ENCODE peak calls at places on chromosomes 5 and 9, in four cellular contexts. P, C, S and O are unnamed samples.
A peak's percentile ranks its signal among the peaks of the same experiment; 100 is the strongest.

GRCh38 chr5:78003914-78004313 is 227.8 kb upstream of the TBCA start:
- DNase-seq in P (no peak), C (no peak), S (peak; percentile 72), O (no peak)

GRCh38 chr5:128111818-128112448 is 28.4 kb downstream of the SLC12A2 start:
- DNase-seq in P (no peak), C (no peak), S (no peak), O (no peak)

GRCh38 chr9:130265431-130266235 is at the start of gene HMCN2:
- DNase-seq in P (no peak), C (no peak), S (peak; percentile 73), O (no peak)

GRCh38 chr5:179457612-179458011 is 92.7 kb upstream of the RUFY1 start:
- DNase-seq in P (no peak), C (no peak), S (no peak), O (no peak)

GRCh38 chr5:5705010-5705409 is 282.5 kb downstream of the ICE1 start:
- DNase-seq in P (no peak), C (no peak), S (no peak), O (no peak)

GRCh38 chr9:19387317-19387716 is 7.3 kb upstream of the RPS6 start:
- DNase-seq in P (no peak), C (no peak), S (no peak), O (no peak)

GRCh38 chr5:15374886-15375285 is 125.1 kb upstream of the FBXL7 start:
- DNase-seq in P (no peak), C (no peak), S (no peak), O (no peak)

GRCh38 chr9:28774433-28775029 is 1201.2 kb upstream of the C9orf72 start:
- DNase-seq in P (no peak), C (peak; percentile 33), S (peak; percentile 32), O (no peak)

GRCh38 chr9:82054264-82055015 is 65.9 kb downstream of the SPATA31D1 start:
- DNase-seq in P (no peak), C (no peak), S (no peak), O (no peak)

GRCh38 chr9:124035001-124035650 is 23.6 kb downstream of the LHX2 start:
- DNase-seq in P (no peak), C (no peak), S (no peak), O (no peak)

GRCh38 chr9:113579270-113580040 is 115.9 kb downstream of the RGS3 start:
- DNase-seq in P (peak; percentile 75), C (peak; percentile 91), S (no peak), O (no peak)

GRCh38 chr5:73812962-73813588 is 187.1 kb downstream of the ARHGEF28 start:
- DNase-seq in P (peak; percentile 64), C (no peak), S (no peak), O (no peak)

GRCh38 chr9:127943746-127944145 is 6.1 kb upstream of the DPM2 start:
- DNase-seq in P (peak; percentile 91), C (peak; percentile 87), S (peak; percentile 92), O (peak; percentile 73)

GRCh38 chr9:110526426-110526825 is 53.1 kb downstream of the SVEP1 start:
- DNase-seq in P (no peak), C (no peak), S (no peak), O (no peak)

GRCh38 chr9:14433841-14434511 is 120.0 kb upstream of the NFIB start:
- DNase-seq in P (no peak), C (peak; percentile 39), S (no peak), O (no peak)

GRCh38 chr5:141515141-141515540 is 26.3 kb downstream of the PCDHGC5 start:
- DNase-seq in P (no peak), C (no peak), S (no peak), O (no peak)

GRCh38 chr5:172479034-172479783 is 24.9 kb upstream of the SH3PXD2B start:
- DNase-seq in P (peak; percentile 81), C (peak; percentile 75), S (peak; percentile 95), O (peak; percentile 81)

GRCh38 chr5:179413086-179413690 is 67.9 kb upstream of the ADAMTS2 start:
- DNase-seq in P (no peak), C (no peak), S (no peak), O (no peak)

GRCh38 chr5:179415291-179416060 is 70.2 kb upstream of the ADAMTS2 start:
- DNase-seq in P (no peak), C (no peak), S (no peak), O (no peak)

GRCh38 chr9:20568406-20568805 is 53.9 kb downstream of the MLLT3 start:
- DNase-seq in P (no peak), C (no peak), S (no peak), O (no peak)

GRCh38 chr5:143195496-143195895 is 208.0 kb downstream of the NR3C1 start:
- DNase-seq in P (no peak), C (no peak), S (no peak), O (no peak)

GRCh38 chr5:14809369-14810144 is 62.0 kb downstream of the ANKH start:
- DNase-seq in P (peak; percentile 60), C (peak; percentile 87), S (no peak), O (no peak)

GRCh38 chr9:136277746-136278145 is 26.1 kb downstream of the CCDC187 start:
- DNase-seq in P (no peak), C (no peak), S (no peak), O (no peak)

GRCh38 chr5:105931782-105932489 is 1738.8 kb downstream of the EFNA5 start:
- DNase-seq in P (no peak), C (no peak), S (no peak), O (no peak)

GRCh38 chr9:127457191-127457878 is 6.0 kb downstream of the LRSAM1 start:
- DNase-seq in P (no peak), C (no peak), S (no peak), O (no peak)

GRCh38 chr5:134250949-134251348 is 25.1 kb upstream of the PPP2CA start:
- DNase-seq in P (no peak), C (no peak), S (no peak), O (no peak)
- H3K4me1 ChIP-seq in P (no peaks in the 10 kb centered on the region), C (no peaks in the 10 kb centered on the region), S (peaks cover 13% of the 10 kb centered on the region), O (no peaks in the 10 kb centered on the region)

DNA sequence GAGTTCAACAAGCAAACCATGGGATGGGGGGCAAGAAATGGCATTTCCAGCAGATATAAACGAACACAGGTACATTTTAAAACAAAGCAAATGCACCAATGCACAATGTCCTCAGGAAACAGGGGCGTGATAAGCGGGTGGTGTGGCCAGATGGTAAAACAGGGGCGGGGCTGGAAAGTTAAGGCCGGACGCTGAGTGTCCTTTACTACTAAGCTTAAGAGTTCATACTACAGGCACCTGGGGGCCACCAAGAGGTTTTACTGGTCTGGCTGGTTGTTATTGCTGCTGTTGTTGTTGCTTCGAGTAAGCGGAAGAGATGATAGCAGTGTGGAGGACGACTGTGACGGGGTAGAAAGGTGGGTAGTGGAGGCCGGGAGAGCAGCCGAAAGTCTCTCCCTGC is 99.8 kb downstream of the ATPSCKMT start:
- DNase-seq in P (no peak), C (no peak), S (no peak), O (no peak)
- H3K4me1 ChIP-seq in P (no peaks in the 10 kb centered on the region), C (no peaks in the 10 kb centered on the region), S (no peaks in the 10 kb centered on the region), O (no peaks in the 10 kb centered on the region)

GRCh38 chr5:119361723-119362122 is 5.9 kb downstream of the TNFAIP8 start:
- DNase-seq in P (no peak), C (no peak), S (no peak), O (no peak)
- H3K4me1 ChIP-seq in P (peaks cover 10% of the 10 kb centered on the region), C (peaks cover 67% of the 10 kb centered on the region), S (peaks cover 2% of the 10 kb centered on the region), O (no peaks in the 10 kb centered on the region)

DNA sequence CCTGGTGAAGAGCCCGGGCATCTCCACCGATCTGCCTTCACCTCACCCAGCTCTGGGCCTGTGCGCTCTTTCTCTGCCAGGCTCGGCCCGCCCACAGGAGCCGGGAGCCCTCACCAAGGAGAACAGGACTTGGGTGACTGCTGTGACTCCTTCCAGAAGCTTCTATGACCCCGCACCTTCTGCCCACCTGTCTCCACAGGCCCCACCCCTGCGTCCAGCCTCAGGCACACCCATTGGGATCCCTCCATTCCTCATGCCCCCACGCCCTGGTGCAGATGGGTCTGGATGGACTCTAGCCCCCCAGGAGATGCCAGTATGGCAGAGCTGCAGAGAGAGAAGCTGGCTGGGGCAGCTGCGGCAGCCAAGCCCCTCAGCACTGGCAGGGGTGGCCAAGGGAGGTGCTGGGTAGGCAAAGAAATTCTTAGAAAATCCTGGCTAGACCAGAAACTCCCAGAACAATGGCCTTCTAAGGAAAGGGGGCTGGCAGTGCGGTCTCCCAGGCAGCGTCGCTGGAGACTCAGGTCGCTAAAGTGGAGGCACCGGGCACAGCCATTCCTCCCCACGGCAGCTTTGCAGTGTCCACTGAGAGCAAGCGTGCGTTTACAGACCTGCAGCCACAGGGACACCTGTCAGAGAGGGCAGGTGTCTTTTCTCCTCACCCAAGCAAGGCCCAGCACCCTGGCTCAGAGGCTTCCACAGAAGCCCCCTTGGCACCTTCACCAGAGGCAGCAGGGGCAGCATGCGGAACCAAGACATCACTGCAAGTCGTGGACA is 17.3 kb downstream of the LPCAT1 start:
- DNase-seq in P (peak; percentile 43), C (no peak), S (no peak), O (no peak)
- H3K4me1 ChIP-seq in P (no peaks in the 10 kb centered on the region), C (peaks cover 52% of the 10 kb centered on the region), S (peaks cover 6% of the 10 kb centered on the region), O (no peaks in the 10 kb centered on the region)

DNA sequence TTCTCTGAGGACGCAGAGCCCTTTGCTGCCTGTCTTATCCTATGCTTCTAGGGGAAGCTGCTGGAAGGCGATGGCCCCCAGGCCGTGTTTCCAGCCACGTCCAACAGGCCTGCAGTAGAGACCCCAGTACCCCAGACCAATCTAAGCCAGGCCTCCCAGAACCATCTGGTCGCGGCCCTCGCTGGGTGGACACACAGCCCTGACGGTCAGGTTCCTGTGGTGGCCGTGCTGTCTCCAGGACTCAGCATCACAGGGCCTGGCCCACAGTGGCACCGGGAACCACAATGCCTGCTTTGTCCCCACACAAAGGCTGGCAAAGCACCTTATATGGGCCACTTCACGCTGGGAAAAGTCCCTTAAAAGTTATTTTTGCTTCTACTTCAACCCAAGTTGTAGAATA is 44.5 kb downstream of the SEMA4D start:
- DNase-seq in P (peak; percentile 40), C (no peak), S (no peak), O (no peak)
- H3K4me1 ChIP-seq in P (peaks cover 6% of the 10 kb centered on the region), C (peaks cover 8% of the 10 kb centered on the region), S (no peaks in the 10 kb centered on the region), O (no peaks in the 10 kb centered on the region)

DNA sequence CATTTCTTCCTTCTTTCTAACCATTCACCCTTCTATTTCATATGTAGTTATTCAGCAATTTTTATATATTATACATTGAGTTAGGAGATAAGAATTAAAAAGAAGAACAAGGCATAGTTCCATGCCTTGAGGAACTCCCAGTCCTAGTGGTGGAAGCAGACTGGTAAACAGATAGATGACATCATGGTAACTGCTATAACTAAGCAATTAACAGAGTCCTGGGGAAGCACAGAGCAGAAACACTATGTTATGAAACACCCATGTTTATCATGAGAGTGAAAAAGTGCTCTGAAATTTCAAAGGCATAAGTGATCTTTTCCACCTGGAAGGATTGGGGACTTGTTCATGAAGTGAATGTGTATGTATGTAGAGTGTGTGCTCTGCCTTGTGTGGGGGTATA is 14.6 kb downstream of the PAPPA start:
- DNase-seq in P (no peak), C (no peak), S (no peak), O (no peak)
- H3K4me1 ChIP-seq in P (no peaks in the 10 kb centered on the region), C (no peaks in the 10 kb centered on the region), S (no peaks in the 10 kb centered on the region), O (no peaks in the 10 kb centered on the region)

GRCh38 chr5:11047625-11048024 is 286.6 kb upstream of the DAP start:
- DNase-seq in P (no peak), C (no peak), S (no peak), O (no peak)
- H3K4me1 ChIP-seq in P (no peaks in the 10 kb centered on the region), C (no peaks in the 10 kb centered on the region), S (no peaks in the 10 kb centered on the region), O (no peaks in the 10 kb centered on the region)